ENCODE peak calls at places on chromosomes 13 and 19, in seven cellular contexts. N is NCI-H446, D is left lobe of liver, O is amniotic stem cell, T is T-helper 17 cell, M is H9, G is Peyer's patch. R is an unnamed sample.

GRCh38 chr19:13121551-13122274 is 3.6 kb downstream of the NACC1 start:
- DNase-seq in N (no peak), D (no peak), O (no peak), T (no peak), M (no peak), G (no peak), R (no peak)

GRCh38 chr13:42946927-42947326 is 45.1 kb downstream of the EPSTI1 start:
- DNase-seq in N (no peak), D (no peak), O (no peak), T (no peak), M (no peak), G (no peak), R (no peak)

GRCh38 chr13:41649659-41650058 is 192.3 kb downstream of the RGCC start:
- DNase-seq in N (no peak), D (no peak), O (no peak), T (no peak), M (no peak), G (no peak), R (no peak)

GRCh38 chr19:58555920-58556632 is 1.2 kb upstream of the CHMP2A start:
- DNase-seq in N (no peak), D (peak), O (no peak), T (no peak), M (no peak), G (no peak), R (no peak)

GRCh38 chr19:48750351-48750750 is 2.1 kb downstream of the FUT1 start:
- DNase-seq in N (no peak), D (no peak), O (no peak), T (no peak), M (no peak), G (no peak), R (no peak)

GRCh38 chr19:8576273-8576993 is 809 bp downstream of the MYO1F start:
- DNase-seq in N (no peak), D (no peak), O (no peak), T (no peak), M (no peak), G (peak), R (no peak)

GRCh38 chr19:46791944-46792343 is 3.5 kb upstream of the SLC1A5 start:
- DNase-seq in N (no peak), D (no peak), O (no peak), T (no peak), M (no peak), G (no peak), R (no peak)

GRCh38 chr19:27657271-27658051 is 1555.5 kb downstream of the UQCRFS1 start:
- DNase-seq in N (no peak), D (peak), O (no peak), T (no peak), M (peak), G (no peak), R (no peak)

GRCh38 chr19:4474504-4475136 is 2.5 kb downstream of the HDGFL2 start:
- DNase-seq in N (peak), D (no peak), O (peak), T (no peak), M (peak), G (no peak), R (no peak)

GRCh38 chr13:61685683-61686013 is 270.0 kb upstream of the PCDH20 start:
- DNase-seq in N (no peak), D (peak), O (no peak), T (no peak), M (peak), G (no peak), R (no peak)

GRCh38 chr13:109610517-109610916 is 175.9 kb downstream of the IRS2 start:
- DNase-seq in N (no peak), D (peak), O (no peak), T (no peak), M (peak), G (peak), R (peak)

GRCh38 chr19:5269279-5269678 is 71.3 kb downstream of the PTPRS start:
- DNase-seq in N (no peak), D (no peak), O (no peak), T (no peak), M (no peak), G (no peak), R (no peak)

GRCh38 chr19:7787141-7787540 is 24.1 kb downstream of the CLEC4M start:
- DNase-seq in N (no peak), D (no peak), O (no peak), T (no peak), M (peak), G (no peak), R (no peak)

GRCh38 chr19:42683917-42684513 is 56.3 kb downstream of the PSG3 start:
- DNase-seq in N (peak), D (no peak), O (peak), T (no peak), M (no peak), G (no peak), R (no peak)

GRCh38 chr19:55579766-55580621 is 654 bp downstream of the ZNF579 start:
- DNase-seq in N (peak), D (no peak), O (no peak), T (no peak), M (peak), G (no peak), R (no peak)

GRCh38 chr13:77740931-77741586 is 43.6 kb downstream of the SLAIN1 start:
- DNase-seq in N (no peak), D (no peak), O (no peak), T (no peak), M (no peak), G (no peak), R (no peak)

GRCh38 chr19:47239152-47239551 is 8.2 kb upstream of the BBC3 start:
- DNase-seq in N (no peak), D (no peak), O (no peak), T (no peak), M (no peak), G (no peak), R (no peak)

GRCh38 chr13:108728370-108728769 is 99.0 kb downstream of the MYO16 start:
- DNase-seq in N (no peak), D (no peak), O (no peak), T (no peak), M (peak), G (no peak), R (no peak)

GRCh38 chr13:90447735-90448103 is 899.8 kb upstream of the MIR17HG start:
- DNase-seq in N (no peak), D (no peak), O (no peak), T (no peak), M (no peak), G (no peak), R (no peak)

GRCh38 chr19:39341122-39341719 is 1.0 kb upstream of the SAMD4B start:
- DNase-seq in N (no peak), D (peak), O (no peak), T (no peak), M (peak), G (no peak), R (no peak)

GRCh38 chr19:45496349-45496953 is 396 bp downstream of the RTN2 start:
- DNase-seq in N (peak), D (peak), O (no peak), T (no peak), M (peak), G (no peak), R (no peak)

GRCh38 chr13:33676045-33676699 is 141.8 kb upstream of the RFC3 start:
- DNase-seq in N (peak), D (peak), O (no peak), T (no peak), M (no peak), G (no peak), R (peak)

GRCh38 chr19:34962945-34963530 is 991 bp downstream of the ZNF792 start:
- DNase-seq in N (no peak), D (no peak), O (no peak), T (no peak), M (no peak), G (no peak), R (no peak)

GRCh38 chr13:97522243-97522642 is 88.3 kb downstream of the RAP2A start:
- DNase-seq in N (no peak), D (no peak), O (no peak), T (no peak), M (no peak), G (no peak), R (no peak)

GRCh38 chr19:29779921-29780320 is 31.9 kb upstream of the CCNE1 start:
- DNase-seq in N (no peak), D (no peak), O (no peak), T (no peak), M (peak), G (no peak), R (no peak)

GRCh38 chr19:19296953-19297689 is 23.2 kb downstream of the SUGP1 start:
- DNase-seq in N (no peak), D (peak), O (no peak), T (no peak), M (no peak), G (no peak), R (peak)

GRCh38 chr13:29713841-29714240 is 118.4 kb upstream of the SLC7A1 start:
- DNase-seq in N (peak), D (no peak), O (no peak), T (no peak), M (no peak), G (no peak), R (no peak)

GRCh38 chr19:7559102-7559501 is 23.6 kb downstream of the PNPLA6 start:
- DNase-seq in N (no peak), D (no peak), O (no peak), T (no peak), M (no peak), G (no peak), R (no peak)

GRCh38 chr19:16825312-16826168 is 3.7 kb upstream of the SIN3B start:
- DNase-seq in N (peak), D (peak), O (no peak), T (no peak), M (peak), G (no peak), R (peak)

GRCh38 chr19:43438291-43439162 is 23.8 kb downstream of the TEX101 start:
- DNase-seq in N (no peak), D (no peak), O (peak), T (no peak), M (no peak), G (peak), R (no peak)

GRCh38 chr19:8242212-8242821 is 33.1 kb downstream of the CERS4 start:
- DNase-seq in N (no peak), D (no peak), O (no peak), T (no peak), M (no peak), G (no peak), R (no peak)

GRCh38 chr19:55116232-55117062 is 990 bp downstream of the PPP1R12C start:
- DNase-seq in N (peak), D (peak), O (peak), T (peak), M (no peak), G (peak), R (peak)

R was measured in right lobe of liver.